ENCODE peak calls at places on chromosomes 16 and 17, in seven cellular contexts. One of them, this sample, is unnamed.

GRCh38 chr16:66580605-66581209 is 1.4 kb downstream of the CMTM2 start:
- DNase-seq in BJ: no peak
- DNase-seq in AG04450: peak; percentile 53
- DNase-seq in NB4: no peak
- DNase-seq in lower lobe of right lung: no peak
- DNase-seq in nephron progenitor cell: no peak
- DNase-seq in cardiac fibroblast: peak; percentile 70
- DNase-seq in this sample: no peak

GRCh38 chr16:73068546-73069401 is 20.8 kb upstream of the ZFHX3 start:
- DNase-seq in BJ: no peak
- DNase-seq in AG04450: peak; percentile 94
- DNase-seq in NB4: peak; percentile 80
- DNase-seq in lower lobe of right lung: peak; percentile 90
- DNase-seq in nephron progenitor cell: no peak
- DNase-seq in cardiac fibroblast: peak; percentile 96
- DNase-seq in this sample: no peak

GRCh38 chr16:55933038-55933437 is 57.9 kb upstream of the CES5A start:
- DNase-seq in BJ: no peak
- DNase-seq in AG04450: no peak
- DNase-seq in NB4: no peak
- DNase-seq in lower lobe of right lung: no peak
- DNase-seq in nephron progenitor cell: no peak
- DNase-seq in cardiac fibroblast: no peak
- DNase-seq in this sample: no peak

GRCh38 chr17:28119049-28119448 is 76.6 kb downstream of the NLK start:
- DNase-seq in BJ: no peak
- DNase-seq in AG04450: no peak
- DNase-seq in NB4: no peak
- DNase-seq in lower lobe of right lung: no peak
- DNase-seq in nephron progenitor cell: no peak
- DNase-seq in cardiac fibroblast: no peak
- DNase-seq in this sample: no peak

GRCh38 chr16:66278111-66278531 is 88.4 kb upstream of the CDH5 start:
- DNase-seq in BJ: no peak
- DNase-seq in AG04450: no peak
- DNase-seq in NB4: no peak
- DNase-seq in lower lobe of right lung: peak; percentile 79
- DNase-seq in nephron progenitor cell: no peak
- DNase-seq in cardiac fibroblast: no peak
- DNase-seq in this sample: no peak

GRCh38 chr16:4682616-4683254 is 10.6 kb upstream of the NUDT16L1 start:
- DNase-seq in BJ: no peak
- DNase-seq in AG04450: no peak
- DNase-seq in NB4: peak; percentile 84
- DNase-seq in lower lobe of right lung: peak; percentile 76
- DNase-seq in nephron progenitor cell: peak; percentile 77
- DNase-seq in cardiac fibroblast: no peak
- DNase-seq in this sample: peak; percentile 65

GRCh38 chr16:871562-872330 is 71.2 kb upstream of the GNG13 start:
- DNase-seq in BJ: no peak
- DNase-seq in AG04450: no peak
- DNase-seq in NB4: no peak
- DNase-seq in lower lobe of right lung: peak; percentile 28
- DNase-seq in nephron progenitor cell: no peak
- DNase-seq in cardiac fibroblast: no peak
- DNase-seq in this sample: no peak

GRCh38 chr17:82330322-82331239 is 3.0 kb downstream of the SECTM1 start:
- DNase-seq in BJ: no peak
- DNase-seq in AG04450: peak; percentile 30
- DNase-seq in NB4: peak; percentile 40
- DNase-seq in lower lobe of right lung: peak; percentile 57
- DNase-seq in nephron progenitor cell: no peak
- DNase-seq in cardiac fibroblast: peak; percentile 77
- DNase-seq in this sample: no peak

GRCh38 chr17:16872836-16873653 is 98.9 kb downstream of the TNFRSF13B start:
- DNase-seq in BJ: no peak
- DNase-seq in AG04450: no peak
- DNase-seq in NB4: peak; percentile 62
- DNase-seq in lower lobe of right lung: no peak
- DNase-seq in nephron progenitor cell: peak; percentile 69
- DNase-seq in cardiac fibroblast: peak; percentile 6
- DNase-seq in this sample: peak; percentile 58

GRCh38 chr16:4011940-4012629 is 104.2 kb downstream of the ADCY9 start:
- DNase-seq in BJ: no peak
- DNase-seq in AG04450: no peak
- DNase-seq in NB4: no peak
- DNase-seq in lower lobe of right lung: no peak
- DNase-seq in nephron progenitor cell: no peak
- DNase-seq in cardiac fibroblast: no peak
- DNase-seq in this sample: no peak

GRCh38 chr16:3187798-3188674 is at the start of gene OR1F1:
- DNase-seq in BJ: no peak
- DNase-seq in AG04450: no peak
- DNase-seq in NB4: peak; percentile 73
- DNase-seq in lower lobe of right lung: no peak
- DNase-seq in nephron progenitor cell: peak; percentile 59
- DNase-seq in cardiac fibroblast: peak; percentile 55
- DNase-seq in this sample: no peak

GRCh38 chr17:179066-179432 is 2.4 kb downstream of the DOC2B start:
- DNase-seq in BJ: no peak
- DNase-seq in AG04450: no peak
- DNase-seq in NB4: no peak
- DNase-seq in lower lobe of right lung: no peak
- DNase-seq in nephron progenitor cell: no peak
- DNase-seq in cardiac fibroblast: no peak
- DNase-seq in this sample: no peak

GRCh38 chr16:85522517-85522841 is 90.6 kb upstream of the GSE1 start:
- DNase-seq in BJ: no peak
- DNase-seq in AG04450: no peak
- DNase-seq in NB4: no peak
- DNase-seq in lower lobe of right lung: no peak
- DNase-seq in nephron progenitor cell: no peak
- DNase-seq in cardiac fibroblast: no peak
- DNase-seq in this sample: no peak

GRCh38 chr16:79685871-79686270 is 85.3 kb upstream of the MAF start:
- DNase-seq in BJ: no peak
- DNase-seq in AG04450: no peak
- DNase-seq in NB4: no peak
- DNase-seq in lower lobe of right lung: no peak
- DNase-seq in nephron progenitor cell: no peak
- DNase-seq in cardiac fibroblast: no peak
- DNase-seq in this sample: no peak

GRCh38 chr17:59893617-59894100 is 738 bp downstream of the RPS6KB1 start:
- DNase-seq in BJ: no peak
- DNase-seq in AG04450: no peak
- DNase-seq in NB4: peak; percentile 59
- DNase-seq in lower lobe of right lung: no peak
- DNase-seq in nephron progenitor cell: no peak
- DNase-seq in cardiac fibroblast: peak; percentile 20
- DNase-seq in this sample: peak; percentile 17

GRCh38 chr17:6573982-6574688 is 17.8 kb upstream of the PITPNM3 start:
- DNase-seq in BJ: no peak
- DNase-seq in AG04450: no peak
- DNase-seq in NB4: no peak
- DNase-seq in lower lobe of right lung: no peak
- DNase-seq in nephron progenitor cell: no peak
- DNase-seq in cardiac fibroblast: no peak
- DNase-seq in this sample: no peak

GRCh38 chr16:2289282-2289681 is 21.4 kb upstream of the RNPS1 start:
- DNase-seq in BJ: no peak
- DNase-seq in AG04450: no peak
- DNase-seq in NB4: no peak
- DNase-seq in lower lobe of right lung: no peak
- DNase-seq in nephron progenitor cell: no peak
- DNase-seq in cardiac fibroblast: no peak
- DNase-seq in this sample: no peak

DNA sequence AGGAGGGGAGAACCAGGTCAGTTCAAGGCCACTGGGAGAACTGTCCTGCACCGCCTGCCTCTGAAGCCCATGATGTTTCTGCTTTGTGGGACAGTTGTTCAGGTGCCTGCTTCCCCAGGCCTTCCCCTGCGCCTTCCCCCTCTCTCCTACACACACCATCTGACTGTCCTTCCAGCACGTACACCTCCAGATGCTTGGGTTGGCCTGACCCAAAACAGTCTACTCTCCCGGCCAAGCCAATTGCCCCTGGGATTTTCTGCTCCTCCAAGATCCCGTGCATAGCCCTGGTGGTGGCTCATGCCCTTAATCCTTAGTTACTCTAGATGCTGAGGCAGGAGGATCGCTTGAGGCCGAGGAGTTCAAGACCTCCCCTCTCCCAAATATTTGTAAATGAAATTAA is 684 bp upstream of the RSAD1 start:
- DNase-seq in BJ: no peak
- DNase-seq in AG04450: no peak
- DNase-seq in NB4: no peak
- DNase-seq in lower lobe of right lung: peak; percentile 26
- DNase-seq in nephron progenitor cell: no peak
- DNase-seq in cardiac fibroblast: no peak
- DNase-seq in this sample: no peak
- TF ChIP-seq CTCF in BJ: no peak
- TF ChIP-seq CTCF in AG04450: no peak
- TF ChIP-seq CTCF in NB4: no peak
- TF ChIP-seq CTCF in lower lobe of right lung: no peak
- TF ChIP-seq CTCF in nephron progenitor cell: no peak
- TF ChIP-seq CTCF in cardiac fibroblast: no peak
- TF ChIP-seq CTCF in this sample: no peak

GRCh38 chr16:88928405-88929375 is 48.3 kb downstream of the CBFA2T3 start:
- DNase-seq in BJ: no peak
- DNase-seq in AG04450: no peak
- DNase-seq in NB4: no peak
- DNase-seq in lower lobe of right lung: no peak
- DNase-seq in nephron progenitor cell: no peak
- DNase-seq in cardiac fibroblast: no peak
- DNase-seq in this sample: no peak
- TF ChIP-seq CTCF in BJ: no peak
- TF ChIP-seq CTCF in AG04450: no peak
- TF ChIP-seq CTCF in NB4: no peak
- TF ChIP-seq CTCF in lower lobe of right lung: no peak
- TF ChIP-seq CTCF in nephron progenitor cell: no peak
- TF ChIP-seq CTCF in cardiac fibroblast: no peak
- TF ChIP-seq CTCF in this sample: no peak

GRCh38 chr16:14286381-14287230 is 215.5 kb downstream of the MRTFB start:
- DNase-seq in BJ: no peak
- DNase-seq in AG04450: no peak
- DNase-seq in NB4: no peak
- DNase-seq in lower lobe of right lung: no peak
- DNase-seq in nephron progenitor cell: no peak
- DNase-seq in cardiac fibroblast: peak; percentile 57
- DNase-seq in this sample: no peak

GRCh38 chr16:14291941-14292825 is 221.1 kb downstream of the MRTFB start:
- DNase-seq in BJ: no peak
- DNase-seq in AG04450: no peak
- DNase-seq in NB4: no peak
- DNase-seq in lower lobe of right lung: no peak
- DNase-seq in nephron progenitor cell: no peak
- DNase-seq in cardiac fibroblast: no peak
- DNase-seq in this sample: no peak

GRCh38 chr16:14284930-14285541 is 213.9 kb downstream of the MRTFB start:
- DNase-seq in BJ: no peak
- DNase-seq in AG04450: peak; percentile 27
- DNase-seq in NB4: no peak
- DNase-seq in lower lobe of right lung: peak; percentile 79
- DNase-seq in nephron progenitor cell: no peak
- DNase-seq in cardiac fibroblast: peak; percentile 77
- DNase-seq in this sample: peak; percentile 55

GRCh38 chr16:14285542-14286380 is 214.6 kb downstream of the MRTFB start:
- DNase-seq in BJ: no peak
- DNase-seq in AG04450: peak; percentile 95
- DNase-seq in NB4: peak; percentile 96
- DNase-seq in lower lobe of right lung: peak; percentile 92
- DNase-seq in nephron progenitor cell: peak; percentile 99
- DNase-seq in cardiac fibroblast: peak; percentile 96
- DNase-seq in this sample: peak; percentile 97

DNA sequence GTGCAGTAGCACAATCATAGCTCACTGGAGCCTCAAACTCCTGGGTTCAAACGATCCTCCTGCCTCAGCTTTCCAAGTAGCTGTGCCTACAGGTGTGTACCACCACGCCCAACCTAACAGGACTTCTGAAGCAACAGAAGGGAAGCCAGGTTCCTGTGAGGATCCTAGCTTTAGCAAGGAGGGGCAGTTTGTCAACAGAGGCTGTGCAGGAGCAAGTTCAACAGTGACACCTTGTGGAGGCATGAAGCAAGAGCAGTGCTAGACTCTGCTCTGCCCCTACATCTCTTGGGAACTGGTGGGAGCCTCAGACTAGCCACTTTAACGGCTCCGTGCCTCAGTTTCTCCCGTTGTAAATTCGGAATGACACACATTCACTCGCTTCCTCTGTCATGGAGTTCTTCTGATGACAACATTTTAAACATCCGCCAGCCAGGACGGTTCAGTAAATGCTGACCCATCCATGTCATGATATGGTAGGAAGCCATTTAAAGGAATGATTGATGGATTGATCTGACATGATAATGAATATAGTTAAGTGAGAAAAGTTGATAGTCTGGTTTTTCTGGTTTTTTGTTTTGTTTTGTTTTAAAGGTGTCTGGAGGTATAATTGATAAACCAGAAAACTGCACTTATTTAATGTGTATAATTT is 218.7 kb downstream of the MRTFB start:
- DNase-seq in BJ: no peak
- DNase-seq in AG04450: no peak
- DNase-seq in NB4: peak; percentile 62
- DNase-seq in lower lobe of right lung: no peak
- DNase-seq in nephron progenitor cell: peak; percentile 32
- DNase-seq in cardiac fibroblast: no peak
- DNase-seq in this sample: no peak
- TF ChIP-seq CTCF in BJ: peak; percentile 40
- TF ChIP-seq CTCF in AG04450: peak; percentile 46
- TF ChIP-seq CTCF in NB4: peak; percentile 58
- TF ChIP-seq CTCF in lower lobe of right lung: peak; percentile 57
- TF ChIP-seq CTCF in nephron progenitor cell: peak; percentile 28
- TF ChIP-seq CTCF in cardiac fibroblast: peak; percentile 60
- TF ChIP-seq CTCF in this sample: peak; percentile 66

DNA sequence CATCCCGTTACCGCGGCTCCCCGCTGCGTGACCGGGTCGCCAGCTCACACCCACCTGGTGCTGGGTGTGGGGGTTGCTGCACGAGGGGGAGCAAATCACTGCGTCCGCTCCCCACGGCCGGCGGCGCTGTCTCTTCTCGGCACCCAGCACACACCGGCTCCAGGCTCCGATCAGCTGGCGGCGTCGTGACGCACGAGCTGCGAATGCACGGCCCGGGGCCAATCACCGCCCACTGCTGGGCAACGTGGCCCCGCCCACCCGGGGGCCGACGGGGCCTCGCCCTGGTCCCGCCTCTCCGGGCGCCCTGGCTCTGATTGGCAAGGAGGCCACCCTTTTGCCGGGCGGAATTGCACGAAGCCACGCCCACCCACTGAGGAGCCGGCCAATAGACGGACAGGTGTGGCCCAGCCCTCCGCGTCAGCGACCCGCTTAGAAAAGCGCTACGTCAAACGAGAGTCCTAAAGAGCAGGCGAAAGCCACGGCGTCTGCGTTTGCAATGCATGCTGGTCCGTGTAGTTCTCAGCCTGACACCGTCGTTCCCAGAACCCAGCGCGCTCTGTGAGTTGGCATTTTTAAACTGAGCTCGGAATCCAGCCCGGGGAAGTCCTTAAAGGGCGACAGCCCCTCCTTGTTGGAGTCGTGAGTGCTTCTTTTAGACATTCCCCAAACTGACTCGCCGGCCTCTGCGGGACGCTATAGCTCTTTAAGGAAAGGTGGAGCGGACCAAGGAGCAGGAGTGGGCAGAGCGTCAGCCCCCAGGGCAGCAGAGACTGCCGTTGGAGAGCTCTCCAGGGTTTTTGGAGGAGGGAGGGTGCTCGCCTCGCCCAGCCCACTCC is 6.1 kb upstream of the TLCD2 start:
- DNase-seq in BJ: peak; percentile 100
- DNase-seq in AG04450: peak; percentile 100
- DNase-seq in NB4: peak; percentile 98
- DNase-seq in lower lobe of right lung: peak; percentile 100
- DNase-seq in nephron progenitor cell: peak; percentile 100
- DNase-seq in cardiac fibroblast: peak; percentile 100
- DNase-seq in this sample: peak; percentile 100
- TF ChIP-seq CTCF in BJ: peak; percentile 37
- TF ChIP-seq CTCF in AG04450: peak; percentile 19
- TF ChIP-seq CTCF in NB4: no peak
- TF ChIP-seq CTCF in lower lobe of right lung: no peak
- TF ChIP-seq CTCF in nephron progenitor cell: no peak
- TF ChIP-seq CTCF in cardiac fibroblast: peak; percentile 17
- TF ChIP-seq CTCF in this sample: no peak